ENCODE peak calls at places on chromosomes 5 and 9, in six cellular contexts. O is neural crest cell, X is prostate gland, K is mucosa of descending colon, V is MM.1S, F is fibroblast of mammary gland. R is an unnamed sample.

GRCh38 chr5:144024085-144024484 is 146.4 kb downstream of the YIPF5 start:
- DNase-seq in K (no peak), O (no peak), X (no peak), V (no peak), F (no peak), R (no peak)

GRCh38 chr5:176620333-176620981 is 9.9 kb downstream of the SNCB start:
- DNase-seq in O (no peak), X (no peak), F (peak; percentile 30), K (no peak), V (no peak), R (no peak)

GRCh38 chr5:122498163-122498562 is 186.1 kb downstream of the SNCAIP start:
- DNase-seq in F (no peak), O (peak; percentile 12), V (no peak), X (no peak), K (no peak), R (no peak)

GRCh38 chr5:14445581-14446290 is 135.9 kb upstream of the OTULINL start:
- DNase-seq in K (no peak), V (no peak), F (peak; percentile 73), X (no peak), O (no peak), R (no peak)

GRCh38 chr5:143135832-143136551 is 267.5 kb downstream of the NR3C1 start:
- DNase-seq in F (no peak), K (no peak), V (no peak), X (no peak), O (no peak), R (no peak)

GRCh38 chr5:40223884-40224402 is 455.8 kb upstream of the PTGER4 start:
- DNase-seq in V (peak; percentile 48), O (no peak), F (peak; percentile 95), K (no peak), X (no peak), R (no peak)

GRCh38 chr5:83378624-83379259 is 92.8 kb upstream of the VCAN start:
- DNase-seq in K (no peak), V (no peak), O (no peak), X (no peak), F (no peak), R (no peak)

GRCh38 chr9:134226221-134226930 is 62.0 kb upstream of the RNU6ATAC start:
- DNase-seq in O (no peak), F (peak; percentile 22), X (no peak), V (no peak), K (peak; percentile 55), R (no peak)

GRCh38 chr5:76958976-76959767 is 6.3 kb downstream of the CRHBP start:
- DNase-seq in V (no peak), F (peak; percentile 74), X (no peak), K (no peak), O (no peak), R (no peak)

GRCh38 chr5:158382473-158382872 is 523.5 kb upstream of the CLINT1 start:
- DNase-seq in O (no peak), K (peak; percentile 70), F (peak; percentile 97), X (peak; percentile 4), V (peak; percentile 72), R (no peak)

GRCh38 chr5:139650689-139651501 is 2.7 kb downstream of the CXXC5 start:
- DNase-seq in K (peak; percentile 73), F (no peak), V (no peak), O (no peak), X (peak; percentile 69), R (peak; percentile 81)

GRCh38 chr9:113587471-113588031 is 124.0 kb downstream of the RGS3 start:
- DNase-seq in F (peak; percentile 36), V (no peak), X (no peak), O (peak; percentile 67), K (peak; percentile 58), R (peak; percentile 83)
- TF ChIP-seq CTCF in F (peak; percentile 46), V (no peak), X (peak; percentile 19), O (peak; percentile 61), K (no peak), R (peak; percentile 33)

DNA sequence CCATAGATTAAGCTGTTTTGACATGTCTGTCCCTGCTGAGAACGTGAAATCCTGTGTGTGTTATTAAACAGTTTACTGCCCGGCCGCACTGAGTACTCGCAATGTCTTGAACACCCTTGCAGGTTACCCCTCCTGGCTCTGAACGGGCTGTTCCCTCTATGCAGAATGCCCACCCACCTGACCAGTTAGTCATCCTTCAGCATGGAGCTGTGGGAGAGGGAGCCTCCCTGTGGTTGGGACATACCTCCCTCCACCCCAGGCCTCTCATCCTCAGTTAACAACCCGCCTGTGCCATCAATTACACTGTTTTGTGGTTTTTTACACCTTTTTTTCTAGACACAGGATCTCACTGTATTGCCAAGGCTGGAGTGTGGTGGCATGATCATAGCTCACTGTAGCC is 26.0 kb downstream of the TJP2 start:
- DNase-seq in X (no peak), V (no peak), K (no peak), F (peak; percentile 75), O (no peak), R (no peak)
- TF ChIP-seq CTCF in X (no peak), V (no peak), K (no peak), F (no peak), O (no peak), R (no peak)

DNA sequence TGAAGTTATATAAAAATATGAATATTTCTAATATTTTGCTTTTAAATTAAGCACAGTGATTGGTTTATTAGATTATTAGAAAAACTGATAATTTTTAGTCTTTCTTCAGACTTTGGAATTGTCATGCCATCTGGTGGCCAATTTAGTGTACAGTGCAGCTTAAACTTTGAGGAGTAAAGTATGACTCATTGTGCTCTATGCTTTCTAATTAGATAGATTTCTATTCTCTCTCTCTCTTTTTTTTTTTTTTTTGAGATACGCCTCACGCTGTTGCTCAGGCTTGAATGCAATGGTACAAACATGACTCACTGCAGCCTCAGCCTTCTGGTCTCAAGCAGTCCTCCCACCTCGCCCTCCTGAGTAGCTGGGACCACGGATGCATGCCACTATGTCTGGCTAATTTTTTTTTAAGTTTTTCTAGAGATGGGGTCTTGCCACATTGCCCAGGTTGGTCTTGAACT is 42.1 kb upstream of the GPR21 start:
- DNase-seq in K (no peak), F (peak; percentile 95), V (peak; percentile 42), X (peak; percentile 10), O (no peak), R (no peak)
- TF ChIP-seq CTCF in K (peak; percentile 31), F (peak; percentile 73), V (peak; percentile 54), X (peak; percentile 60), O (peak; percentile 81), R (peak; percentile 48)

GRCh38 chr9:35756275-35756742 is 2.2 kb upstream of the MSMP start:
- DNase-seq in K (peak; percentile 84), F (peak; percentile 18), O (peak; percentile 69), V (peak; percentile 66), X (peak; percentile 50), R (peak; percentile 92)
- TF ChIP-seq CTCF in K (peak; percentile 76), F (peak; percentile 50), O (peak; percentile 63), V (peak; percentile 86), X (peak; percentile 42), R (peak; percentile 78)

GRCh38 chr5:8997542-8998070 is 548.3 kb downstream of the SEMA5A start:
- DNase-seq in X (no peak), O (no peak), K (no peak), F (no peak), V (no peak), R (no peak)

DNA sequence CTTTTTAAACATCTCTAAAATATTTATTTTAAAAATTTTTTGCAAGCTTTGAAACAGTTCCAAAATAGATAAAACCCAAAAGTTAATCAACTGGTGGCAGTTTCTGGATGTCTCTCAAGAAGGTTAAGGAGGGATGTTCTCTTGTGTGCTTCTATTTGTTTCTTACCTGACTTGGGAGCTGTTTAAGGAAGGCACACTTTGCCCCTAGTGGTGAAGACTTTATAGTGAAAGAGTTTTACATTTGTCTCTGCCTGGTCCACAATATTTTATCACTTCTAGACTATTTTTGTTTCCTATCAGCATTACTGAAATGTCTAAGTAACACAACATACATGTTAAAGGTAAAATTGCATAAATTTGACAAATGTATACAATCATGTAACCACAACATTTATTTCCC is 552.8 kb downstream of the SEMA5A start:
- DNase-seq in K (no peak), F (peak; percentile 34), O (no peak), V (no peak), X (no peak), R (no peak)
- TF ChIP-seq CTCF in K (peak; percentile 5), F (peak; percentile 51), O (peak; percentile 67), V (peak; percentile 34), X (peak; percentile 7), R (no peak)

R was measured in spleen.